ENCODE peak calls at places on chromosomes 3 and 15, in eight cellular contexts. V is OCI-LY7, E is fibroblast of lung, O is BE2C, T is colonic mucosa, W is thoracic aorta, X is testis, N is foreskin fibroblast. M is an unnamed sample.
A peak's percentile ranks its signal among the peaks of the same experiment; 100 is the strongest.

GRCh38 chr15:32029409-32029861 is 880 bp upstream of the CHRNA7 start:
- DNase-seq in V (no peak), E (no peak), O (peak; percentile 87), T (peak; percentile 49), W (no peak), X (peak; percentile 50), N (peak; percentile 1), M (peak; percentile 47)

GRCh38 chr3:14549256-14549931 is 9.3 kb upstream of the GRIP2 start:
- DNase-seq in V (peak; percentile 40), E (peak; percentile 14), O (no peak), T (no peak), W (no peak), X (no peak), N (peak; percentile 28), M (no peak)

GRCh38 chr3:165868088-165868487 is 30.9 kb upstream of the BCHE start:
- DNase-seq in V (no peak), E (no peak), O (no peak), T (no peak), W (no peak), X (no peak), N (no peak), M (no peak)

GRCh38 chr3:161156936-161157335 is 51.8 kb upstream of the B3GALNT1 start:
- DNase-seq in V (no peak), E (peak; percentile 58), O (no peak), T (no peak), W (no peak), X (no peak), N (no peak), M (no peak)

GRCh38 chr3:17412950-17413530 is 329.4 kb downstream of the TBC1D5 start:
- DNase-seq in V (peak; percentile 79), E (peak; percentile 46), O (peak; percentile 4), T (peak; percentile 22), W (no peak), X (no peak), N (peak; percentile 68), M (no peak)

GRCh38 chr3:182244222-182244971 is 532.7 kb downstream of the SOX2 start:
- DNase-seq in V (no peak), E (no peak), O (no peak), T (peak; percentile 25), W (no peak), X (no peak), N (no peak), M (no peak)

GRCh38 chr3:190307164-190307545 is 15.1 kb downstream of the CLDN1 start:
- DNase-seq in V (no peak), E (no peak), O (no peak), T (no peak), W (no peak), X (no peak), N (no peak), M (no peak)

GRCh38 chr3:114809668-114810413 is 337.2 kb downstream of the ZBTB20 start:
- DNase-seq in V (no peak), E (peak; percentile 8), O (no peak), T (no peak), W (no peak), X (no peak), N (peak; percentile 11), M (no peak)

GRCh38 chr3:71088019-71088711 is 495.4 kb downstream of the FOXP1 start:
- DNase-seq in V (no peak), E (no peak), O (no peak), T (no peak), W (no peak), X (no peak), N (no peak), M (no peak)

GRCh38 chr3:156513619-156514018 is 41.3 kb downstream of the SSR3 start:
- DNase-seq in V (no peak), E (no peak), O (no peak), T (no peak), W (no peak), X (no peak), N (no peak), M (no peak)

GRCh38 chr3:192833177-192833890 is 84.3 kb downstream of the MB21D2 start:
- DNase-seq in V (no peak), E (peak; percentile 89), O (no peak), T (no peak), W (no peak), X (no peak), N (peak; percentile 82), M (no peak)

GRCh38 chr3:54876694-54877093 is 51.2 kb downstream of the LRTM1 start:
- DNase-seq in V (no peak), E (no peak), O (no peak), T (no peak), W (no peak), X (no peak), N (no peak), M (no peak)

GRCh38 chr3:88137836-88138235 is 11.9 kb upstream of the C3orf38 start:
- DNase-seq in V (no peak), E (peak; percentile 27), O (no peak), T (no peak), W (no peak), X (no peak), N (peak; percentile 51), M (no peak)

GRCh38 chr3:177333535-177334495 is 136.5 kb upstream of the TBL1XR1 start:
- DNase-seq in V (no peak), E (peak; percentile 29), O (no peak), T (no peak), W (no peak), X (no peak), N (no peak), M (peak; percentile 58)

GRCh38 chr3:173584834-173585831 is 187.6 kb downstream of the NLGN1 start:
- DNase-seq in V (no peak), E (peak; percentile 79), O (peak; percentile 34), T (no peak), W (no peak), X (peak; percentile 72), N (peak; percentile 73), M (no peak)

GRCh38 chr3:189982299-189982945 is 138.3 kb downstream of the P3H2 start:
- DNase-seq in V (no peak), E (peak; percentile 57), O (no peak), T (no peak), W (no peak), X (no peak), N (no peak), M (no peak)

GRCh38 chr3:136545664-136546266 is 206.4 kb downstream of the STAG1 start:
- DNase-seq in V (no peak), E (no peak), O (no peak), T (no peak), W (no peak), X (no peak), N (peak; percentile 50), M (no peak)

GRCh38 chr3:146747928-146748327 is 142.8 kb upstream of the PLSCR5 start:
- DNase-seq in V (no peak), E (peak; percentile 21), O (no peak), T (no peak), W (no peak), X (no peak), N (peak; percentile 78), M (no peak)

GRCh38 chr3:142648950-142649349 is 52.8 kb downstream of the PLS1 start:
- DNase-seq in V (no peak), E (no peak), O (no peak), T (peak; percentile 26), W (no peak), X (no peak), N (no peak), M (no peak)

GRCh38 chr3:52246728-52247454 is 1.3 kb downstream of the PPM1M start:
- DNase-seq in V (no peak), E (no peak), O (no peak), T (no peak), W (no peak), X (no peak), N (no peak), M (peak; percentile 67)

GRCh38 chr15:98865397-98866339 is 141.9 kb downstream of the PGPEP1L start:
- DNase-seq in V (peak; percentile 82), E (peak; percentile 80), O (peak; percentile 95), T (peak; percentile 80), W (no peak), X (peak; percentile 92), N (peak; percentile 92), M (peak; percentile 86)

GRCh38 chr3:157094751-157095480 is 65.0 kb downstream of the CCNL1 start:
- DNase-seq in V (no peak), E (peak; percentile 64), O (no peak), T (no peak), W (no peak), X (no peak), N (peak; percentile 41), M (no peak)

GRCh38 chr3:142595581-142595950 is 627 bp upstream of the PLS1 start:
- DNase-seq in V (peak; percentile 23), E (peak; percentile 95), O (no peak), T (no peak), W (no peak), X (no peak), N (peak; percentile 85), M (no peak)

GRCh38 chr15:70100495-70101331 is 3.0 kb upstream of the TLE3 start:
- DNase-seq in V (peak; percentile 68), E (peak; percentile 78), O (peak; percentile 69), T (peak; percentile 66), W (no peak), X (peak; percentile 67), N (peak; percentile 60), M (peak; percentile 72)

GRCh38 chr3:181729071-181729915 is 17.6 kb downstream of the SOX2 start:
- DNase-seq in V (no peak), E (peak; percentile 35), O (no peak), T (no peak), W (no peak), X (no peak), N (no peak), M (no peak)

GRCh38 chr15:89067751-89068150 is 20.5 kb upstream of the ABHD2 start:
- DNase-seq in V (no peak), E (peak; percentile 86), O (no peak), T (no peak), W (no peak), X (no peak), N (no peak), M (no peak)
- H3K4me3 ChIP-seq in V (no peak overlapping the region), E (no peak overlapping the region), O (no peak overlapping the region), T (no peak overlapping the region), W (no peak overlapping the region), X (no peak overlapping the region), N (no peak overlapping the region), M (no peak overlapping the region)

GRCh38 chr3:61594978-61595687 is 33.8 kb downstream of the PTPRG start:
- DNase-seq in V (no peak), E (no peak), O (no peak), T (no peak), W (no peak), X (no peak), N (peak; percentile 75), M (no peak)
- H3K4me3 ChIP-seq in V (no peak overlapping the region), E (peak overlapping the region; percentile 16), O (no peak overlapping the region), T (no peak overlapping the region), W (no peak overlapping the region), X (no peak overlapping the region), N (peak overlapping the region; percentile 40), M (peak overlapping the region; percentile 3)

DNA sequence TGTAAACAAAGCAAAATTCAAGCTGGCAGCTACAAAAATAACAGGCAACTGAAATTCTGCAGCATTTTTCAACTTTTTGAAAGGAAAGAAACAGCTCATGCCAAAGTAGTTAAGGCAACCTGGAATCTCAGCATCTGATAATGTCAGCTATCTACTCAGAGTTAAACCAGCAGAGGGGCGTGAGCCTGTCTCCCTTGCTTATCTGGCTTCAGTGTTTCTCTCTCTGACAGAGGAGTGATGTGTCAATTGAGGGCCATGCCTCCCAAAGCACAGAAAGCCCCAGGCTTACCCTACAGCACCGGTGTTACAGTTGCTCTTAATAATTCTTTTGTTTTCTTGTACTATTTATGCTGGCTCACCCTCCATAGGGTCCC is 7.2 kb downstream of the TMEM212 start:
- DNase-seq in V (no peak), E (no peak), O (no peak), T (no peak), W (no peak), X (no peak), N (no peak), M (no peak)
- H3K4me3 ChIP-seq in V (no peak overlapping the region), E (no peak overlapping the region), O (no peak overlapping the region), T (no peak overlapping the region), W (no peak overlapping the region), X (no peak overlapping the region), N (no peak overlapping the region), M (no peak overlapping the region)

GRCh38 chr15:100671124-100671680 is 68.8 kb downstream of the ASB7 start:
- DNase-seq in V (no peak), E (no peak), O (no peak), T (no peak), W (no peak), X (no peak), N (no peak), M (no peak)
- H3K4me3 ChIP-seq in V (no peak overlapping the region), E (no peak overlapping the region), O (no peak overlapping the region), T (no peak overlapping the region), W (no peak overlapping the region), X (no peak overlapping the region), N (no peak overlapping the region), M (no peak overlapping the region)